ENCODE peak calls at places on chromosomes 12 and 14, in eight cellular contexts. L is lung, J is fibroblast of lung, G is Caco-2, Y is pancreas, K is heart right ventricle, P is Panc1, N is astrocyte. C is an unnamed sample. For H3K27me3 and H3K9me3, the result is how much of the 10 kb centered on the place peaks cover.

GRCh38 chr12:122891661-122892525 is 4.0 kb downstream of the VPS37B start:
- DNase-seq in L (no peak), G (no peak), J (peak), K (no peak), Y (no peak), N (peak), P (no peak), C (no peak)

GRCh38 chr12:78396538-78396937 is 468.0 kb upstream of the SYT1 start:
- DNase-seq in Y (no peak), J (no peak), L (no peak), N (no peak), P (no peak), K (no peak), G (no peak), C (no peak)

GRCh38 chr12:49507139-49507538 is 31.7 kb upstream of the KCNH3 start:
- DNase-seq in L (no peak), Y (no peak), P (no peak), K (no peak), J (peak), G (no peak), N (peak), C (no peak)

GRCh38 chr12:108457006-108457733 is 57.9 kb upstream of the FICD start:
- DNase-seq in P (peak), K (peak), N (peak), J (peak), G (peak), L (no peak), Y (no peak), C (no peak)

GRCh38 chr14:78075610-78076277 is 94.4 kb upstream of the NRXN3 start:
- DNase-seq in L (no peak), K (peak), N (no peak), G (no peak), P (no peak), J (no peak), Y (no peak), C (no peak)

GRCh38 chr14:54175298-54175942 is 218.8 kb upstream of the BMP4 start:
- DNase-seq in Y (peak), N (peak), P (peak), G (peak), J (peak), K (peak), L (peak), C (peak)

GRCh38 chr12:111943929-111944328 is 69.0 kb downstream of the TMEM116 start:
- DNase-seq in K (no peak), N (no peak), J (no peak), P (no peak), G (no peak), L (no peak), Y (no peak), C (no peak)

GRCh38 chr14:75470238-75470797 is 42.5 kb downstream of the JDP2 start:
- DNase-seq in J (no peak), P (no peak), N (no peak), Y (no peak), K (no peak), G (peak), L (no peak), C (no peak)

GRCh38 chr12:116525418-116526001 is 33.7 kb upstream of the MAP1LC3B2 start:
- DNase-seq in G (no peak), K (peak), Y (peak), N (peak), P (no peak), J (peak), L (peak), C (peak)

GRCh38 chr12:89960011-89960507 is 251.4 kb upstream of the ATP2B1 start:
- DNase-seq in J (peak), K (no peak), L (no peak), N (peak), P (no peak), Y (no peak), G (no peak), C (no peak)

GRCh38 chr14:29028973-29029582 is 262.5 kb downstream of the FOXG1 start:
- DNase-seq in N (peak), Y (no peak), L (no peak), J (peak), P (no peak), G (peak), K (no peak), C (no peak)

GRCh38 chr12:94643585-94643984 is 6.8 kb downstream of the TMCC3 start:
- DNase-seq in J (no peak), N (no peak), K (no peak), G (no peak), P (no peak), L (no peak), Y (no peak), C (no peak)

GRCh38 chr12:62692884-62693283 is 226.3 kb downstream of the MON2 start:
- DNase-seq in L (no peak), G (no peak), P (no peak), Y (no peak), K (no peak), N (peak), J (peak), C (no peak)

GRCh38 chr12:48185181-48185919 is 1.9 kb downstream of the CCDC184 start:
- DNase-seq in G (no peak), L (no peak), P (no peak), J (no peak), N (no peak), K (no peak), Y (no peak), C (no peak)

GRCh38 chr14:50759800-50760543 is 71.0 kb downstream of the NIN start:
- DNase-seq in G (no peak), P (no peak), Y (no peak), K (no peak), N (no peak), J (no peak), L (no peak), C (no peak)

GRCh38 chr14:52835122-52835903 is 43.9 kb upstream of the GNPNAT1 start:
- DNase-seq in N (peak), G (no peak), J (peak), K (no peak), L (peak), Y (no peak), P (no peak), C (no peak)

GRCh38 chr12:92927436-92928116 is 1.5 kb downstream of the EEA1 start:
- DNase-seq in N (peak), J (peak), P (no peak), G (no peak), Y (no peak), L (no peak), K (no peak), C (no peak)

GRCh38 chr12:28253175-28253641 is 63.0 kb downstream of the CCDC91 start:
- DNase-seq in L (no peak), P (no peak), K (no peak), J (peak), G (no peak), Y (no peak), N (peak), C (no peak)

GRCh38 chr12:119621878-119622277 is 28.3 kb downstream of the TMEM233 start:
- DNase-seq in J (peak), K (no peak), P (no peak), Y (no peak), G (no peak), L (no peak), N (peak), C (no peak)

GRCh38 chr12:106107566-106107965 is 31.2 kb downstream of the NUAK1 start:
- DNase-seq in P (no peak), G (no peak), N (peak), Y (no peak), J (peak), L (no peak), K (no peak), C (no peak)

GRCh38 chr12:93577222-93577621 is 4.7 kb downstream of the SOCS2 start:
- DNase-seq in Y (no peak), L (no peak), K (no peak), J (no peak), N (no peak), P (no peak), G (no peak), C (no peak)

GRCh38 chr14:67517083-67517482 is 16.0 kb upstream of the PLEKHH1 start:
- DNase-seq in L (no peak), G (no peak), N (peak), K (peak), J (peak), P (no peak), Y (peak), C (peak)
- H3K27me3 ChIP-seq in L (under half), G (under half), N (under half), K (under half), J (under half), P (under half), Y (under half), C (under half)

DNA sequence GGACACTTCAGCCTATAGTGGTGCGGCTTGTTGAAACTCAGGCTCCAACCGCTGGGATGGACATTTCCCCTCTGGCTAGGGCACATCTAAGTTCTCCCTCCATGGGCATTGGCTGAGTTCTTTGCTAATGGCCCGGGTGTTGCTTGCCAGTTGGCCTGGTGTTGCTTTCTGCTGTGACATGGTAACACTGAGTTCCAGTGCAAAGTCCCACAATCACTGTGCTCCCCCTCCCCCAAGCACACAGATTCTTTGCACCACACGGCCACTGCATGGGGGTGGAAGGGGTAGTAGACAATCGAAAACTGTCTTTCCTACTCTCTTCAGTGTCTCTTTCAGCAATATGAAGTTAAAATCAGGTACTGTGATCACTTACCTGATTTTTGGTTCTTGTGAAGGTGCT is 308.2 kb downstream of the FUT8 start:
- DNase-seq in N (no peak), P (no peak), Y (no peak), K (no peak), J (no peak), G (no peak), L (no peak), C (no peak)
- H3K9me3 ChIP-seq in N (under half), P (under half), Y (under half), K (under half), J (under half), G (under half), L (under half), C (under half)

GRCh38 chr12:114687802-114688201 is 3.8 kb upstream of the TBX3 start:
- DNase-seq in K (no peak), L (no peak), Y (no peak), P (no peak), J (no peak), N (no peak), G (no peak), C (no peak)
- H3K27me3 ChIP-seq in K (half or more), L (under half), Y (under half), P (under half), J (under half), N (half or more), G (under half), C (under half)

DNA sequence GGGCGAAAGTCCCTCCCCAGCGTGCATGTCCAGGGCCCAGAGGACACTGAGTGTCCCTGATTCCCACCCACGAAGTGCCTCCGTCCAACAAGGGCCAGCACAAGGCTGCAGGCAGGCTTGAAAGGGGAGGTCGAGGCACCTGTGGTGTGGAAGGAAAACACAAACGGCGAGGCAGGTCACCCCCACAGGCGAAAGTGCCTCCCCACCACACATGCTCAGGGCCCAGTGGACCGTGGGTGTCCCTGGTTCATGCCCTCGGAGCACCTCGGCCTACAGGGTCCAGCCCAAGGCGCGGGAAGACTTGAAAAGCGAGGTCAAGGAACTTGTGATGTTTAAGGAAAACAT is 370.4 kb downstream of the ALG10 start:
- DNase-seq in K (no peak), N (no peak), L (no peak), G (peak), J (no peak), P (no peak), Y (no peak), C (no peak)
- H3K9me3 ChIP-seq in K (half or more), N (under half), L (half or more), G (under half), J (under half), P (under half), Y (under half), C (under half)

GRCh38 chr14:67514650-67515385 is 18.3 kb upstream of the PLEKHH1 start:
- DNase-seq in K (peak), N (peak), G (no peak), Y (peak), J (peak), L (peak), P (no peak), C (peak)

GRCh38 chr14:67515386-67516079 is 17.6 kb upstream of the PLEKHH1 start:
- DNase-seq in L (no peak), Y (no peak), K (no peak), G (no peak), J (peak), N (no peak), P (no peak), C (peak)

GRCh38 chr14:67513631-67514108 is 19.4 kb upstream of the PLEKHH1 start:
- DNase-seq in G (no peak), L (no peak), J (no peak), P (no peak), N (no peak), Y (peak), K (no peak), C (no peak)

GRCh38 chr14:67512463-67513134 is 20.5 kb upstream of the PLEKHH1 start:
- DNase-seq in P (no peak), Y (no peak), L (no peak), J (no peak), K (no peak), G (no peak), N (no peak), C (no peak)

DNA sequence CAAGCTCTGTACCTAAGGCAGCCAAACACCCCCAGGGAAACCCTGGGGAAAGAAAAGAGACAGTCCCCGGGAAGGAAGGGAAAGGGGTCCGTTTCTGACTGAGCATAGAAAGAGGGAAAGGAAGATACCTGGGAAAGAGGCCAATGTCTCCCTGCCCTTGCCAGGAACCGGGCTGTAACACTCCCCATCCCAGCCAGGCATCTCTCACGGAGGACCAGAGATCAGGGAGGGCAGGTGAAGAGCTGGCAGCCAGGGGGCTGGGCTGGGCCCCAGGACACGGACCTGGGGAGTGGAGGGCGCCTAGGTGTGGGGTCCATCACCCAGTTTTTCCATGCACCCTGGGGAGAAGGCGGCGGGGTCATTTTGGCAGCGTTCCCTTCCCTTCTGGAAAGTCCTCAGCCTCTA is 18.9 kb upstream of the PLEKHH1 start:
- DNase-seq in N (no peak), K (no peak), L (no peak), G (no peak), Y (no peak), P (no peak), J (no peak), C (peak)
- H3K27me3 ChIP-seq in N (under half), K (under half), L (under half), G (under half), Y (under half), P (under half), J (under half), C (under half)

GRCh38 chr12:34107016-34107415 is 84.7 kb downstream of the ALG10 start:
- DNase-seq in G (no peak), P (no peak), L (no peak), K (no peak), J (no peak), Y (no peak), N (no peak), C (no peak)
- H3K9me3 ChIP-seq in G (under half), P (under half), L (under half), K (under half), J (under half), Y (under half), N (under half), C (under half)

C was measured in right cardiac atrium.